ENCODE peak calls at places on chromosomes 12 and 14, in ten cellular contexts. L, J, V, S, R, D, H, E, K and B are unnamed samples.

GRCh38 chr12:113875681-113876080 is 90.4 kb downstream of the RBM19 start:
- DNase-seq in L (no peak), R (no peak), S (no peak), H (no peak), V (peak), E (no peak), K (no peak), D (no peak), J (peak), B (no peak)

GRCh38 chr14:77457115-77457521 is 283 bp downstream of the VIPAS39 start:
- DNase-seq in L (peak), R (no peak), H (no peak), E (no peak), V (peak), D (no peak), J (no peak), S (no peak), K (no peak), B (peak)

GRCh38 chr14:64733321-64733720 is 29.1 kb downstream of the PLEKHG3 start:
- DNase-seq in H (no peak), K (no peak), E (no peak), J (no peak), S (peak), L (no peak), D (no peak), R (no peak), V (no peak), B (no peak)

GRCh38 chr14:31266437-31267331 is 59.1 kb upstream of the HECTD1 start:
- DNase-seq in K (no peak), E (no peak), H (no peak), V (no peak), L (no peak), J (no peak), D (no peak), R (no peak), S (no peak), B (no peak)

GRCh38 chr12:14558377-14559051 is 9.2 kb downstream of the PLBD1 start:
- DNase-seq in J (no peak), S (no peak), D (no peak), E (no peak), K (no peak), V (no peak), R (no peak), L (no peak), H (no peak), B (no peak)

GRCh38 chr14:98688446-98688845 is 583.6 kb downstream of the BCL11B start:
- DNase-seq in R (no peak), K (no peak), H (no peak), E (no peak), V (no peak), L (no peak), S (no peak), J (no peak), D (no peak), B (no peak)

GRCh38 chr12:52836491-52837175 is 2.5 kb upstream of the KRT79 start:
- DNase-seq in J (no peak), E (no peak), L (no peak), S (no peak), V (no peak), K (no peak), R (no peak), H (no peak), D (no peak), B (no peak)

GRCh38 chr12:13000616-13000934 is 510 bp upstream of the HEBP1 start:
- DNase-seq in E (no peak), S (no peak), H (no peak), V (peak), K (no peak), L (peak), R (no peak), J (no peak), D (peak), B (no peak)

GRCh38 chr12:3105690-3106479 is 28.7 kb downstream of the TSPAN9 start:
- DNase-seq in J (no peak), H (no peak), L (no peak), K (no peak), S (no peak), R (no peak), E (no peak), V (no peak), D (no peak), B (no peak)

GRCh38 chr12:89244536-89244935 is 107.8 kb downstream of the DUSP6 start:
- DNase-seq in V (peak), L (no peak), E (no peak), R (no peak), K (no peak), D (no peak), S (peak), J (no peak), H (no peak), B (no peak)

GRCh38 chr12:113403435-113404415 is at the start of gene SDS:
- DNase-seq in R (no peak), E (no peak), S (no peak), D (no peak), L (no peak), K (peak), H (no peak), J (peak), V (peak), B (no peak)

GRCh38 chr14:99579077-99579836 is 24.8 kb downstream of the CCDC85C start:
- DNase-seq in L (no peak), S (peak), K (no peak), E (no peak), J (no peak), H (no peak), V (no peak), D (no peak), R (no peak), B (no peak)

GRCh38 chr14:67457782-67458181 is 30.7 kb downstream of the TMEM229B start:
- DNase-seq in H (peak), S (peak), E (no peak), L (peak), K (no peak), D (no peak), J (no peak), R (no peak), V (peak), B (no peak)

GRCh38 chr14:104768437-104769323 is 15.7 kb downstream of the SIVA1 start:
- DNase-seq in H (peak), K (peak), R (peak), V (peak), D (peak), E (peak), J (peak), S (peak), L (peak), B (peak)

GRCh38 chr12:81206425-81206824 is 128.5 kb downstream of the ACSS3 start:
- DNase-seq in E (no peak), J (no peak), D (no peak), K (no peak), R (no peak), L (no peak), V (no peak), S (no peak), H (no peak), B (no peak)

GRCh38 chr12:49331360-49332222 is 5.4 kb downstream of the C1QL4 start:
- DNase-seq in R (peak), D (peak), L (peak), K (peak), V (peak), S (peak), J (peak), E (no peak), H (peak), B (peak)

GRCh38 chr12:22670762-22671161 is 45.8 kb downstream of the ETNK1 start:
- DNase-seq in K (no peak), V (peak), R (no peak), E (no peak), S (no peak), L (no peak), H (no peak), D (no peak), J (peak), B (no peak)